ENCODE peak calls at places on chromosome 11, in six cellular contexts. M, N, V, Q, J and D are unnamed samples.

GRCh38 chr11:64713031-64713780 is 9.8 kb downstream of the NRXN2 start:
- DNase-seq in J (peak), N (no peak), M (peak), Q (no peak), V (no peak), D (peak)

GRCh38 chr11:69383372-69383771 is 89.4 kb downstream of the MYEOV start:
- DNase-seq in N (no peak), V (no peak), Q (peak), J (no peak), M (no peak), D (no peak)

GRCh38 chr11:129458756-129459535 is 83.3 kb downstream of the BARX2 start:
- DNase-seq in J (no peak), Q (no peak), N (no peak), M (no peak), V (no peak), D (no peak)

GRCh38 chr11:27291954-27292641 is 70.9 kb downstream of the CCDC34 start:
- DNase-seq in N (no peak), J (no peak), Q (no peak), V (no peak), M (peak), D (no peak)

GRCh38 chr11:113082501-113082900 is 121.3 kb downstream of the NCAM1 start:
- DNase-seq in Q (no peak), N (no peak), M (no peak), V (no peak), J (no peak), D (no peak)

GRCh38 chr11:18064035-18064434 is 18.0 kb upstream of the TPH1 start:
- DNase-seq in J (no peak), N (no peak), M (no peak), Q (no peak), V (no peak), D (no peak)

GRCh38 chr11:109547356-109548027 is 125.5 kb downstream of the C11orf87 start:
- DNase-seq in Q (no peak), M (peak), J (no peak), V (no peak), N (no peak), D (no peak)

GRCh38 chr11:102709211-102709980 is 3.8 kb upstream of the MMP27 start:
- DNase-seq in M (peak), V (no peak), J (no peak), N (no peak), Q (no peak), D (no peak)

GRCh38 chr11:114610984-114611944 is 15.7 kb upstream of the NXPE4 start:
- DNase-seq in N (no peak), V (no peak), M (peak), Q (no peak), J (no peak), D (peak)

GRCh38 chr11:114615448-114616361 is 20.1 kb upstream of the NXPE4 start:
- DNase-seq in M (no peak), J (no peak), V (no peak), Q (no peak), N (no peak), D (no peak)

GRCh38 chr11:114610550-114610949 is 15.0 kb upstream of the NXPE4 start:
- DNase-seq in J (no peak), N (no peak), M (no peak), Q (no peak), V (no peak), D (no peak)

GRCh38 chr11:114614127-114614720 is 18.6 kb upstream of the NXPE4 start:
- DNase-seq in Q (no peak), N (no peak), V (no peak), M (no peak), J (no peak), D (no peak)

GRCh38 chr11:114612686-114613085 is 17.1 kb upstream of the NXPE4 start:
- DNase-seq in M (no peak), V (no peak), Q (no peak), N (no peak), J (no peak), D (no peak)
- TF ChIP-seq EZH2phosphoT487 in M (no peak), V (no peak), Q (no peak), N (no peak), J (no peak), D (no peak)

GRCh38 chr11:71446150-71446549 is 2.0 kb downstream of the DHCR7 start:
- DNase-seq in V (no peak), N (no peak), Q (no peak), J (no peak), M (no peak), D (no peak)
- H3K4me3 ChIP-seq in V (no peak), N (no peak), Q (no peak), J (peak), M (no peak), D (peak)

GRCh38 chr11:79249341-79249993 is 191.4 kb downstream of the TENM4 start:
- DNase-seq in V (no peak), N (no peak), M (peak), J (no peak), Q (no peak), D (no peak)

GRCh38 chr11:79255965-79256364 is 184.9 kb downstream of the TENM4 start:
- DNase-seq in M (no peak), N (no peak), Q (no peak), V (no peak), J (no peak), D (no peak)

GRCh38 chr11:79258606-79259005 is 182.2 kb downstream of the TENM4 start:
- DNase-seq in J (peak), Q (no peak), V (no peak), N (no peak), M (peak), D (no peak)

DNA sequence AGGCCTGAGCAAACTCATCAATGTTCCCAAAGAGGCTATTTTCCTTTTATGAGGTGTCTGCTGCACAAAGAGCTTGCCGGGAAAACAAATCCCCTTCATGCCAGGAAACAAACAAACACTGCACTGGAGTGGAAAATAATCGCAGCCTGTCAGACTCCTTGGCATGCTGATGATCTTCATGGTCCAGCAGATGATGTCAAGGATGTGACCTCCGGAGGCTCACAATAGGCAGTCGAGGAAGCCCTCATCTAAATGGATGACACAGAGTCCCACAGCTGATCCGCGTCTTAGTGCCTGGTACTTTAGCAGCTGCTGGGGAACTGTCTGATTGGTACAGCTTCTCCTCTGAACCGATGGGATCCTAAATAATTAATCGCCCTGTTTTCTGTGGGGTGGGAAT is 187.6 kb downstream of the TENM4 start:
- DNase-seq in J (peak), Q (no peak), M (no peak), V (no peak), N (no peak), D (no peak)
- TF ChIP-seq EZH2phosphoT487 in J (no peak), Q (no peak), M (no peak), V (no peak), N (no peak), D (no peak)

GRCh38 chr11:100543386-100543785 is 143.7 kb upstream of the ARHGAP42 start:
- DNase-seq in Q (no peak), J (no peak), N (no peak), M (no peak), V (no peak), D (no peak)
- H3K4me3 ChIP-seq in Q (no peak), J (no peak), N (no peak), M (no peak), V (no peak), D (no peak)

GRCh38 chr11:72634472-72635095 is 39.6 kb downstream of the PDE2A start:
- DNase-seq in Q (no peak), V (no peak), M (no peak), J (no peak), N (no peak), D (no peak)
- TF ChIP-seq EZH2phosphoT487 in Q (no peak), V (no peak), M (no peak), J (no peak), N (no peak), D (no peak)

DNA sequence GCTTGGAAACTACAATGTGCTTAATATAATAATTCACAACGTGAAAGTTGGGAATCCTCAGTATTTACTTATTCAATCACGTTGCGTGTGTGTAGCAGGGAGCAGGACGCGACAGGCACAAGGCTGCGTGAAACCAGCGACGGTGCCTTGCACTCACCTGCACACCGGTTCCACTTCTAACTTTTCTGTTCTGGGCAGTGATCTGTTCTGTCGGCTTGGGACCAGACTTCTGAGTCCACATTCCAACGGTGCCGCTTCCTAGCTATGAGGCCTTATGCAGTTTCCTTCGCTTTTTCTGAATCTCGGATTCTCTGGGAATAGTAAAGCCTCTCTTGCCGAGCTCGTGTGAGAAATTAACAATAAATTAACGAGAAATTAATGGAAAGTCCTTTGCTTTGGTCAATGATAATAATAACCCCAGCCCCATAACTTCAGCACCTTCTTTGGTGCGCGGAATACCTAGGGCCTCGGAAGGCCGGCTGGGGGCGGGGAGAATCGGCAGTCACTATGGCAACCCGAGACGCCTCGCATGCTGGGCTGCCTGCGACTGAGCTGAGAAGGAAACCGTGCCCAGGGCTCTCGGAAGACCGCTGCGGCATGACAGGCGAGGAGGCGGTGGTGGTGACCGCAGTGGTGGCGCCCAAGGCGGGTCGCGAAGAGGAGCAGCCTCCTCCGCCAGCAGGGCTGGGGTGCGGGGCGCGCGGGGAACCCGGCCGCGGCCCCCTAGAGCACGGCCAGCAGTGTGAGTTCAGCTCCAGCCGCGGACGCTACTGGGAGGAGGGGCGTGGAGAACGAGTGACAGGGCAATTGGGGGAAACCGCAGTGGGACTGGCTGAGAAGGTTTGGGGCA is at the start of gene C11orf97:
- DNase-seq in J (peak), V (no peak), N (no peak), Q (peak), M (peak), D (peak)
- H3K4me3 ChIP-seq in J (peak), V (no peak), N (no peak), Q (peak), M (peak), D (peak)